ENCODE peak calls at places on chromosomes 12 and 14, in seven cellular contexts. Z, D, V, B, S, K and A are unnamed samples.

GRCh38 chr14:104595911-104596450 is 8.6 kb downstream of the TMEM179 start:
- DNase-seq in Z (peak; percentile 31), D (peak; percentile 5), V (no peak), B (no peak), S (no peak), K (no peak), A (no peak)

GRCh38 chr14:104975481-104976197 is 2.5 kb downstream of the AHNAK2 start:
- DNase-seq in Z (peak; percentile 48), D (no peak), V (no peak), B (no peak), S (no peak), K (no peak), A (no peak)

GRCh38 chr14:49586673-49587460 is 687 bp upstream of the RPS29 start:
- DNase-seq in Z (no peak), D (peak; percentile 25), V (no peak), B (no peak), S (no peak), K (peak; percentile 33), A (no peak)

GRCh38 chr12:25710149-25710548 is 157.1 kb upstream of the LMNTD1 start:
- DNase-seq in Z (no peak), D (no peak), V (no peak), B (no peak), S (no peak), K (no peak), A (no peak)

GRCh38 chr12:104505095-104505819 is 48.5 kb downstream of the CHST11 start:
- DNase-seq in Z (no peak), D (no peak), V (no peak), B (no peak), S (no peak), K (no peak), A (no peak)

GRCh38 chr12:13223176-13223806 is 26.8 kb downstream of the EMP1 start:
- DNase-seq in Z (no peak), D (no peak), V (no peak), B (no peak), S (no peak), K (no peak), A (no peak)

GRCh38 chr14:50225974-50226297 is 5.4 kb downstream of the SOS2 start:
- DNase-seq in Z (no peak), D (no peak), V (no peak), B (no peak), S (no peak), K (no peak), A (no peak)

GRCh38 chr12:79329933-79330332 is 360.8 kb downstream of the PAWR start:
- DNase-seq in Z (no peak), D (no peak), V (no peak), B (no peak), S (no peak), K (no peak), A (no peak)

GRCh38 chr14:58501214-58501816 is 73.8 kb downstream of the KIAA0586 start:
- DNase-seq in Z (no peak), D (no peak), V (no peak), B (no peak), S (no peak), K (peak; percentile 20), A (no peak)

GRCh38 chr12:101876861-101877815 is at the start of gene DRAM1:
- DNase-seq in Z (peak; percentile 94), D (peak; percentile 92), V (peak; percentile 83), B (peak; percentile 89), S (peak; percentile 66), K (peak; percentile 91), A (peak; percentile 96)

GRCh38 chr14:52494444-52494843 is 57.9 kb downstream of the TXNDC16 start:
- DNase-seq in Z (no peak), D (no peak), V (no peak), B (no peak), S (no peak), K (no peak), A (no peak)

GRCh38 chr14:64569108-64570045 is 19.6 kb downstream of the PPP1R36 start:
- DNase-seq in Z (no peak), D (peak; percentile 55), V (peak; percentile 55), B (peak; percentile 74), S (peak; percentile 21), K (peak; percentile 69), A (peak; percentile 54)

GRCh38 chr12:65093571-65093970 is 27.5 kb downstream of the WIF1 start:
- DNase-seq in Z (no peak), D (no peak), V (no peak), B (no peak), S (no peak), K (no peak), A (no peak)

GRCh38 chr12:121189061-121189886 is 20.7 kb upstream of the P2RX4 start:
- DNase-seq in Z (no peak), D (no peak), V (no peak), B (no peak), S (no peak), K (no peak), A (no peak)
- TF ChIP-seq CTCF in Z (no peak), D (no peak), V (no peak), B (no peak), S (no peak), K (no peak), A (no peak)

DNA sequence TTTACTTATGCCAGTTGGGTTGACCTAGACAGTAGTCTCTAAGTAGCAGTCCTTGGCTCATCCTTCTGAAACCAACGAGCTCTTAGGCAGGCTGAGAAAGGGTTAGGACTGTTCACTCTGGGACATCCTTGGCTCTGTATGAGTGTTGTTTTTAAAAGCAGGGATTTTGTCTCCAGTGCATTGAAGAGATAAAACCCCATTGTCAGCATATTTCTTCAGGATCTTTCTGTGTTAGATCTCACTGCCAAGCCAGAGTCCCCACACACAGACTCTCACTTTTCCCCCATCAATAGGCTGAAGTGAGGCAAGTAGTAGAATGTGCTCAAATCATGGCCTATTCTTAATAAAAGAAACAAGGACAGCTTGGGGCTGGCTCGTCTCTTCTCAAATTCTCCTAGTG is 123.4 kb upstream of the HIF1A start:
- DNase-seq in Z (no peak), D (no peak), V (no peak), B (no peak), S (no peak), K (no peak), A (no peak)
- H3K4me1 ChIP-seq in Z (peaks cover 4% of the 10 kb centered on the region), D (peaks cover 16% of the 10 kb centered on the region), V (peaks cover 53% of the 10 kb centered on the region), B (peaks cover 56% of the 10 kb centered on the region), S (peaks cover 55% of the 10 kb centered on the region), K (no peaks in the 10 kb centered on the region), A (peaks cover 6% of the 10 kb centered on the region)

DNA sequence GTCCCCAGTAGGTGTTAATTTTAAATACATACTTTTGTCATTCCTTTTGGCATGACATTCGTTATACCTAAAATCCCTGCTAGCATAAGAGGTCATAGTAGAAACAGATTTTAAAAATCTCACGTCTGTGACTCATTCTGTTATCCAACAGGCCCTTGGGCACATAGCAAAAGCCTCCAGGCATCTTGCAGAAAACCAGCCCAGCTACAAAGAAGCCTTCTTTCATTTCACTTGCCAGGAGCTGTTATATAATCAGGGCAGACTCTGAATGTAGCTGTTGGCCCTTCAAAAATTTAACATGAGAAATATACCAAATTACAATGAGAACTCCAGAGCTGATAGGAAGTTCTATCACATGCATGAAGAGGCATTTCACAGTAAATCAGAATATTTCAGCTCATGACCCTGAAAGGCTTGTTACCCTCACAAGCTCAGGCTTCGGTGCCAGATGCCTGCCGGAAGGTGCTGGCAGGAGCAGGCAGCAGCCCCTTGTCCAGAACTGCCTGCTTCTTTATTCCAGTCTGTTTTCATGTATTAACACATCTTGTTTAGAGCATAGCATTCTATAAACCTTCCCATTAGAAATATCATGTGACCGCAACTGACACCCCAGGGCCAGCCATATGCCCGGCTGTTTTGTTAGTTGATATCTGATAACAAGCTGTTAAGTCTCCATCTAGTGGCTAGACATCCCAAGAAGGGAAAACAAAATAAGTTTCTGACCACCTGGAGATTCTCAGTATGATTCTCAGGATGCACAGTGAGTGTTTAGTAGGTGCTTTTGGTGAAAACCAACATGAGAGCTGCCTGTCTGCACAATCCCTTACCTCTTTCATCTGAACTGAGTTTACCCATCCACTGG is 17.8 kb downstream of the E2F7 start:
- DNase-seq in Z (no peak), D (no peak), V (no peak), B (no peak), S (no peak), K (no peak), A (no peak)
- TF ChIP-seq CTCF in Z (no peak), D (no peak), V (no peak), B (no peak), S (no peak), K (no peak), A (no peak)

GRCh38 chr12:93825501-93825888 is 148.3 kb downstream of the CRADD start:
- DNase-seq in Z (no peak), D (no peak), V (no peak), B (no peak), S (no peak), K (no peak), A (no peak)
- H3K4me1 ChIP-seq in Z (no peaks in the 10 kb centered on the region), D (peaks cover 41% of the 10 kb centered on the region), V (peaks cover 77% of the 10 kb centered on the region), B (peaks cover 8% of the 10 kb centered on the region), S (peaks cover 36% of the 10 kb centered on the region), K (peaks cover 16% of the 10 kb centered on the region), A (peaks cover 46% of the 10 kb centered on the region)

GRCh38 chr12:6961278-6961694 is 9.2 kb downstream of the PHB2 start:
- DNase-seq in Z (peak; percentile 93), D (peak; percentile 80), V (no peak), B (peak; percentile 56), S (no peak), K (peak; percentile 84), A (peak; percentile 75)

GRCh38 chr12:6961695-6962284 is 8.7 kb downstream of the PHB2 start:
- DNase-seq in Z (peak; percentile 91), D (peak; percentile 69), V (no peak), B (peak; percentile 57), S (no peak), K (peak; percentile 73), A (peak; percentile 71)

GRCh38 chr12:6958609-6959375 is 7.6 kb downstream of the PTPN6 start:
- DNase-seq in Z (peak; percentile 81), D (peak; percentile 30), V (no peak), B (no peak), S (no peak), K (no peak), A (peak; percentile 64)

GRCh38 chr12:6959376-6960290 is 8.5 kb downstream of the PTPN6 start:
- DNase-seq in Z (peak; percentile 66), D (peak; percentile 21), V (no peak), B (no peak), S (no peak), K (no peak), A (no peak)

DNA sequence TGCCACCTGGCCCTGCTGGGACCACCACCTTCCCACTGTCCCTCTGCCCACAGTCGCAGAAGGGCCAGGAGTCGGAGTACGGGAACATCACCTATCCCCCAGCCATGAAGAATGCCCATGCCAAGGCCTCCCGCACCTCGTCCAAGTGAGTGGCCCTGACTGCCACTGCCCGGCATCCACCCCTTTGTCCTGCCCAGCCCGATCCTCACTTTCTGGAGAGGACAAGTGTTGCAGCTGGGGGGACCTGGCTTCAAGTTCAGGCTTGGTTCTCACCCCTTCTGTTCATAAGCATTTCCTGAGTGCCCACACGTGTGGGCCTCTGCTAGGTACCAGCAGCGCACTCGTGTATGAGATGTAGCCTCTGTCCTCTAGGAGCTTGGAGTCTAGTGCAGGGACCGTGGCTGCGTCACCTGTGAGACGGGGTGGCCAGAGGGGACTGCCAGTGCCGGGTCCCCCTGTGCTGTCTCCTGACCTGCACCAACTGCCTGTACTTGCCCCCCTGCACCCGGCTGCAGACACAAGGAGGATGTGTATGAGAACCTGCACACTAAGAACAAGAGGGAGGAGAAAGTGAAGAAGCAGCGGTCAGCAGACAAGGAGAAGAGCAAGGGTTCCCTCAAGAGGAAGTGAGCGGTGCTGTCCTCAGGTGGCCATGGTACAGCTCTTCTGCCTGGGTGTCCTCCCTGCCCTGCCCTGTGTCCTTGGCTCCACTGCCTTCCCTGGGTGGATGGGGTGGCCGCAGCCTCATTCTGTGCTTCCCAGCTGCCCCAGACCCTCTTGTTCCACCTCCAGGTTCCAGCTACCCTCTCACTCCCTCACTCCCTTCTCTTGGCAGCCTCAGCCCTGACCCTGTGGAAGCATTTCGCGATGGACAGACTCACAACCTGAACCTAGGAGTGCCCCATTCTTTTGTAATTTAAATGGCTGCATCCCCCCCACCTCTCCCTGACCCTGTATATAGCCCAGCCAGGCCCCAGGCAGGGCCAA is 9.4 kb downstream of the PTPN6 start:
- DNase-seq in Z (peak; percentile 70), D (peak; percentile 14), V (no peak), B (no peak), S (no peak), K (no peak), A (peak; percentile 31)
- TF ChIP-seq CTCF in Z (no peak), D (no peak), V (peak; percentile 19), B (no peak), S (no peak), K (peak; percentile 7), A (no peak)